ENCODE peak calls at places on chromosomes 3 and 15, in four cellular contexts. T is K562, K is Panc1, Y is HCT116. V is an unnamed sample.

GRCh38 chr15:63551400-63551799 is 45.8 kb upstream of the FBXL22 start:
- DNase-seq in Y (no peak), K (no peak), T (no peak), V (no peak)

GRCh38 chr15:101141926-101142527 is 109.8 kb downstream of the CHSY1 start:
- DNase-seq in K (no peak), T (no peak), Y (no peak), V (no peak)

GRCh38 chr15:68749365-68750141 is 71.1 kb downstream of the ANP32A start:
- DNase-seq in T (no peak), Y (no peak), K (no peak), V (no peak)

GRCh38 chr3:37594873-37595783 is 266.6 kb upstream of the CTDSPL start:
- DNase-seq in Y (no peak), T (no peak), K (no peak), V (peak)

GRCh38 chr3:129892857-129893615 is 475 bp downstream of the TMCC1 start:
- DNase-seq in Y (no peak), T (peak), K (no peak), V (peak)

GRCh38 chr3:104066658-104067057 is 1300.1 kb upstream of the ALCAM start:
- DNase-seq in K (no peak), Y (no peak), T (no peak), V (no peak)

GRCh38 chr3:45123841-45124269 is 22.3 kb downstream of the CDCP1 start:
- DNase-seq in K (peak), Y (peak), T (no peak), V (no peak)

GRCh38 chr15:81043568-81044301 is 43.0 kb downstream of the TLNRD1 start:
- DNase-seq in K (no peak), T (no peak), Y (no peak), V (no peak)

GRCh38 chr3:135851201-135852061 is 114.1 kb upstream of the PPP2R3A start:
- DNase-seq in T (no peak), Y (no peak), K (no peak), V (no peak)

GRCh38 chr15:51094606-51095569 is at the start of gene TNFAIP8L3:
- DNase-seq in K (no peak), Y (no peak), T (no peak), V (peak)

GRCh38 chr3:196332168-196332567 is 6.0 kb downstream of the TM4SF19 start:
- DNase-seq in Y (no peak), T (no peak), K (no peak), V (no peak)

GRCh38 chr3:55064164-55064563 is 136.3 kb upstream of the LRTM1 start:
- DNase-seq in Y (no peak), K (no peak), T (no peak), V (no peak)

GRCh38 chr3:194572944-194573491 is 60.2 kb downstream of the TMEM44 start:
- DNase-seq in Y (no peak), T (no peak), K (no peak), V (no peak)

GRCh38 chr15:31238906-31239305 is 87.7 kb upstream of the KLF13 start:
- DNase-seq in T (no peak), K (no peak), Y (no peak), V (no peak)

GRCh38 chr15:70447927-70448698 is 315.2 kb downstream of the UACA start:
- DNase-seq in Y (no peak), K (no peak), T (peak), V (no peak)

GRCh38 chr3:5016218-5017161 is 37.3 kb downstream of the BHLHE40 start:
- DNase-seq in Y (peak), K (no peak), T (peak), V (peak)

GRCh38 chr3:126126292-126126691 is 42.4 kb upstream of the SLC41A3 start:
- DNase-seq in Y (no peak), T (no peak), K (no peak), V (no peak)

GRCh38 chr3:112088944-112089343 is 2.8 kb downstream of the C3orf52 start:
- DNase-seq in T (no peak), Y (no peak), K (no peak), V (no peak)

GRCh38 chr3:49787182-49787464 is 781 bp upstream of the IP6K1 start:
- DNase-seq in T (no peak), Y (no peak), K (no peak), V (no peak)

GRCh38 chr3:172312711-172313110 is 135.5 kb downstream of the GHSR start:
- DNase-seq in T (no peak), Y (no peak), K (no peak), V (no peak)

GRCh38 chr3:185766645-185767323 is 58.1 kb downstream of the IGF2BP2 start:
- DNase-seq in Y (no peak), T (no peak), K (no peak), V (no peak)

GRCh38 chr3:72018339-72018984 is 233.5 kb upstream of the PROK2 start:
- DNase-seq in T (peak), K (no peak), Y (no peak), V (no peak)

GRCh38 chr15:55685292-55685691 is 57.7 kb downstream of the PRTG start:
- DNase-seq in K (no peak), Y (no peak), T (no peak), V (no peak)

GRCh38 chr3:177426151-177426904 is 229.0 kb upstream of the TBL1XR1 start:
- DNase-seq in Y (no peak), K (no peak), T (no peak), V (no peak)

GRCh38 chr3:50160561-50160983 is 5.4 kb downstream of the SEMA3F start:
- DNase-seq in K (no peak), T (peak), Y (no peak), V (no peak)

GRCh38 chr3:133268772-133269171 is 131.1 kb upstream of the BFSP2 start:
- DNase-seq in K (no peak), Y (no peak), T (no peak), V (no peak)

GRCh38 chr3:40009991-40010390 is 200.6 kb downstream of the MYRIP start:
- DNase-seq in T (no peak), Y (no peak), K (no peak), V (no peak)

GRCh38 chr3:170470063-170471006 is 51.7 kb downstream of the CLDN11 start:
- DNase-seq in Y (no peak), K (no peak), T (no peak), V (no peak)

GRCh38 chr3:136612512-136612911 is 139.7 kb downstream of the STAG1 start:
- DNase-seq in Y (no peak), K (no peak), T (no peak), V (no peak)

GRCh38 chr3:101381809-101382208 is 61.4 kb upstream of the IMPG2 start:
- DNase-seq in K (no peak), Y (peak), T (peak), V (peak)

GRCh38 chr15:68939501-68939900 is 9.2 kb downstream of the SPESP1 start:
- DNase-seq in K (no peak), T (no peak), Y (no peak), V (no peak)

GRCh38 chr15:85649372-85649771 is 145.4 kb downstream of the KLHL25 start:
- DNase-seq in K (peak), T (no peak), Y (no peak), V (peak)

GRCh38 chr3:127469760-127470159 is 120.8 kb downstream of the TPRA1 start:
- DNase-seq in T (peak), K (no peak), Y (no peak), V (no peak)

GRCh38 chr15:91861223-91861622 is 7.7 kb downstream of the SLCO3A1 start:
- DNase-seq in K (no peak), T (no peak), Y (no peak), V (no peak)

GRCh38 chr3:32313723-32314473 is 75.4 kb downstream of the CMTM8 start:
- DNase-seq in K (peak), T (no peak), Y (peak), V (no peak)

GRCh38 chr3:32399030-32399620 is 7.5 kb downstream of the CMTM7 start:
- DNase-seq in T (peak), K (no peak), Y (no peak), V (peak)

GRCh38 chr3:190269096-190269495 is 53.1 kb downstream of the CLDN1 start:
- DNase-seq in K (no peak), T (no peak), Y (no peak), V (no peak)

GRCh38 chr3:190266915-190267290 is 55.3 kb downstream of the CLDN1 start:
- DNase-seq in T (no peak), Y (no peak), K (no peak), V (no peak)

GRCh38 chr3:190272747-190273146 is 49.5 kb downstream of the CLDN1 start:
- DNase-seq in Y (no peak), T (no peak), K (no peak), V (no peak)
- TF ChIP-seq TCF7L2 in Y (no peak), T (no peak), K (no peak), V (no peak)

DNA sequence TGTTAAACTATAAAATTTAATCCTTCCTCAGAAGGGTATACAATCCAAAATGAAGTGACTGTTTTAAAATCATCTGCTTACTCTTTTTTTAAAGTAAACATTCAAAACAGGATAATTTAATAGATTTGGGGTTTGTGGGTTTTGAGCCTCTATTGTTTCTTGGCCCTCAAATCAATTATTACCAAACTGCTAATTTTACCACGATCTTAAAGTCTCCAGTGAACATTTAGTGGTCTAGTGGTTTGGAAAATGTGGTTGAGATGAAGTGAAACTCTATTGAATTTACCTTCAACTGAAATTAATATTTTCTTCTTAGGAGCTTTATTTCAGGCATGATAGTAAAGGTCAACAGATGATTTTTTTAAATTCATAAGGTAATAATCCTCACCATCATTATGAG is 11.2 kb upstream of the ATP11B start:
- DNase-seq in K (no peak), T (no peak), Y (no peak), V (no peak)
- TF ChIP-seq TCF7L2 in K (no peak), T (no peak), Y (no peak), V (no peak)

GRCh38 chr3:53503185-53503584 is 8.8 kb downstream of the CACNA1D start:
- DNase-seq in T (no peak), K (no peak), Y (no peak), V (no peak)

GRCh38 chr3:53501203-53501602 is 6.8 kb downstream of the CACNA1D start:
- DNase-seq in T (peak), K (no peak), Y (no peak), V (no peak)

GRCh38 chr3:53500165-53500777 is 5.9 kb downstream of the CACNA1D start:
- DNase-seq in K (no peak), T (no peak), Y (no peak), V (no peak)

GRCh38 chr3:53506110-53506762 is 11.8 kb downstream of the CACNA1D start:
- DNase-seq in T (no peak), Y (no peak), K (no peak), V (no peak)

GRCh38 chr3:53502737-53503136 is 8.3 kb downstream of the CACNA1D start:
- DNase-seq in T (no peak), K (no peak), Y (no peak), V (no peak)
- TF ChIP-seq TCF7L2 in T (no peak), K (no peak), Y (no peak), V (no peak)

DNA sequence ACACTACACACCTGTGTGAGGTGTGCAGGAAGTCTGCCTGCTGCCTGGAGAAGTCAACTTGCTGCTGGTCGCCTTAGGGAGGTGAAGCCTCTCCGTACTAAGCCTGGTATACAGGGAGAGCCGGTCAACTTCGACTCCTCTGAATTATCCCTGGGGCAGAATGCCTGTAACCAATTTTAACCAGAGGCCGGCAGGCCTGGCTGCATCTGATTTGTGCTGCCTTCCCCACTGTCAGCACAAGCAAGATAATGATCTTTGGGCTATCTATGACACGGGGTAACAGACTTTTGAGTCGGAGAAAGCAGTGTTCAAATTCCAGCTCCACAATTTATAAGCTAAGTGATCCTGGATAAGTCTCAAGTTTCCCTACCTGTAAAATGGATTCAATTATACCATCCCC is 42.3 kb downstream of the MAGEF1 start:
- DNase-seq in T (no peak), Y (no peak), K (no peak), V (no peak)
- TF ChIP-seq TCF7L2 in T (no peak), Y (no peak), K (no peak), V (no peak)

GRCh38 chr3:46682156-46682555 is 11.3 kb downstream of the ALS2CL start:
- DNase-seq in Y (no peak), T (no peak), K (no peak), V (no peak)

GRCh38 chr3:46680298-46680826 is 13.1 kb downstream of the ALS2CL start:
- DNase-seq in Y (no peak), T (no peak), K (no peak), V (no peak)

GRCh38 chr3:46678280-46678679 is 15.2 kb downstream of the ALS2CL start:
- DNase-seq in T (no peak), Y (no peak), K (no peak), V (no peak)

GRCh38 chr3:46681387-46681786 is 12.1 kb downstream of the ALS2CL start:
- DNase-seq in K (no peak), Y (no peak), T (no peak), V (no peak)

GRCh38 chr3:46679681-46680080 is 13.8 kb downstream of the ALS2CL start:
- DNase-seq in T (no peak), K (no peak), Y (no peak), V (no peak)
- TF ChIP-seq TCF7L2 in T (no peak), K (no peak), Y (no peak), V (no peak)

GRCh38 chr3:161084277-161084676 is 20.9 kb downstream of the B3GALNT1 start:
- DNase-seq in T (no peak), K (no peak), Y (no peak), V (no peak)

GRCh38 chr3:161083131-161083530 is 22.0 kb downstream of the B3GALNT1 start:
- DNase-seq in T (no peak), Y (no peak), K (no peak), V (no peak)

DNA sequence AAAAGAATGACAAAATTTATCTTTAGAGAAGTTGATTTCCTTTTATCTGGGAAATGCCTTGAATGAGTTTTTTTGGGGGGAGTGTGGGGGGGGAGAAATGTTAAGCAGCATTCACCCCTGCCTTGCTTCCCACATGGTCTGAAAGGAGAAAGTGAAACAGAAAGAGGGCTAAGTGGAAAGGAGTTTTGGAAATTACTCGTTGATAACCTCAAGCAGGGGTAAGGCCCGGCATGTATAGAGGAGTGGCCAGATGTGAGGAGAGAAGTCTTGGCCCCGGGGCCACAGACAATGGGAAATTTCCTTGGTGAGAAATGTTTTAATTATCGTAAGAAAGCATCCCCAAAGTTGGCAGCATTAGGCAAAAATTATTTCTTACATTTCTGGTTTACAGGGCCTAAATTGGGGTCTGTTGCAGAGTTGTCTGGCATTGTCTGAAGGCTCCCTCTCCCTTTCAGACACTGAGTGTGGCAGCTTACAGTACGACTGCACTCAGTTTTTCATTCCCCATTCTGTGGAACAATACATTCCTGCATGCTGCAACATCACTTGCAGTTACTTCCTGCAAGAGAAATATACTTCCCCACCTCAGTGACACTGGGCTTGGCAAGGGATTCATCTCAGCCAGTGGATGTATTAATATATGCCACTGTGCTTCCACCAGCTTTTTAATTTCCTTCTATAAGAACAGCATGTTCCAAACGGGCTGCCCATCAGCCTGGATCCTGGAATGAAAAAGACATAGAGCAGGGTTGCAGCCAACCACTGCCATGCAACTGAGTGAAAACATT is 23.3 kb downstream of the B3GALNT1 start:
- DNase-seq in K (no peak), T (no peak), Y (no peak), V (no peak)
- TF ChIP-seq TCF7L2 in K (no peak), T (no peak), Y (no peak), V (no peak)

GRCh38 chr15:86690566-86690965 is 610.9 kb downstream of the AGBL1 start:
- DNase-seq in T (no peak), K (no peak), Y (no peak), V (no peak)
- TF ChIP-seq TCF7L2 in T (no peak), K (no peak), Y (no peak), V (no peak)

GRCh38 chr3:53628546-53629395 is 134.4 kb downstream of the CACNA1D start:
- DNase-seq in K (no peak), Y (no peak), T (no peak), V (no peak)
- TF ChIP-seq TCF7L2 in K (no peak), Y (no peak), T (no peak), V (no peak)

GRCh38 chr3:176055851-176056250 is 1141.4 kb downstream of the TBL1XR1 start:
- DNase-seq in K (no peak), T (no peak), Y (no peak), V (no peak)

GRCh38 chr3:176058856-176059255 is 1138.4 kb downstream of the TBL1XR1 start:
- DNase-seq in T (no peak), Y (no peak), K (no peak), V (no peak)
- TF ChIP-seq TCF7L2 in T (no peak), Y (no peak), K (no peak), V (no peak)

V was measured in HepG2.